ENCODE peak calls at places on chromosome 11, in seven cellular contexts. D, M, A, U, Y, L and P are unnamed samples.

GRCh38 chr11:117944554-117944953 is 15.4 kb upstream of the TMPRSS13 start:
- DNase-seq in D (peak), M (no peak), A (no peak), U (no peak), Y (no peak), L (no peak), P (no peak)

GRCh38 chr11:44306469-44307244 is 3.3 kb downstream of the ALX4 start:
- DNase-seq in D (no peak), M (no peak), A (no peak), U (no peak), Y (no peak), L (no peak), P (no peak)

GRCh38 chr11:101914349-101914736 is 467 bp upstream of the CEP126 start:
- DNase-seq in D (no peak), M (peak), A (peak), U (peak), Y (peak), L (peak), P (peak)

GRCh38 chr11:12174145-12175143 is 64.1 kb downstream of the MICAL2 start:
- DNase-seq in D (no peak), M (no peak), A (no peak), U (peak), Y (peak), L (no peak), P (peak)

GRCh38 chr11:126284829-126285228 is 1.9 kb downstream of the TIRAP start:
- DNase-seq in D (peak), M (no peak), A (peak), U (peak), Y (peak), L (peak), P (peak)

GRCh38 chr11:64206457-64207246 is at the start of gene FERMT3:
- DNase-seq in D (peak), M (no peak), A (no peak), U (no peak), Y (no peak), L (peak), P (no peak)

GRCh38 chr11:112965601-112966125 is 4.4 kb downstream of the NCAM1 start:
- DNase-seq in D (no peak), M (no peak), A (no peak), U (no peak), Y (no peak), L (no peak), P (no peak)

GRCh38 chr11:61910473-61911123 is 6.8 kb downstream of the RAB3IL1 start:
- DNase-seq in D (no peak), M (no peak), A (no peak), U (no peak), Y (peak), L (no peak), P (no peak)

GRCh38 chr11:14578551-14578956 is 58.4 kb upstream of the PSMA1 start:
- DNase-seq in D (peak), M (no peak), A (no peak), U (peak), Y (peak), L (peak), P (peak)

GRCh38 chr11:118267486-118267885 is 3.4 kb upstream of the MPZL2 start:
- DNase-seq in D (no peak), M (no peak), A (no peak), U (no peak), Y (no peak), L (no peak), P (no peak)

GRCh38 chr11:33005175-33005574 is 10.5 kb upstream of the DEPDC7 start:
- DNase-seq in D (no peak), M (no peak), A (no peak), U (no peak), Y (no peak), L (no peak), P (no peak)

GRCh38 chr11:94504689-94505293 is 7.5 kb upstream of the C11orf97 start:
- DNase-seq in D (no peak), M (peak), A (peak), U (peak), Y (peak), L (peak), P (no peak)

GRCh38 chr11:121194731-121195596 is 93.9 kb downstream of the TECTA start:
- DNase-seq in D (peak), M (peak), A (peak), U (peak), Y (peak), L (peak), P (peak)

GRCh38 chr11:46351606-46352005 is 4.3 kb downstream of the DGKZ start:
- DNase-seq in D (no peak), M (no peak), A (no peak), U (no peak), Y (no peak), L (no peak), P (no peak)

GRCh38 chr11:60158666-60159065 is 24.2 kb downstream of the MS4A6A start:
- DNase-seq in D (no peak), M (no peak), A (no peak), U (no peak), Y (no peak), L (no peak), P (no peak)

GRCh38 chr11:70928854-70929598 is 323.4 kb downstream of the SHANK2 start:
- DNase-seq in D (no peak), M (no peak), A (no peak), U (no peak), Y (no peak), L (no peak), P (no peak)

GRCh38 chr11:9205596-9205995 is 59.6 kb downstream of the DENND5A start:
- DNase-seq in D (no peak), M (no peak), A (no peak), U (no peak), Y (no peak), L (no peak), P (no peak)

GRCh38 chr11:31822604-31823371 is 11.7 kb upstream of the PAX6 start:
- DNase-seq in D (no peak), M (no peak), A (no peak), U (no peak), Y (no peak), L (no peak), P (no peak)

GRCh38 chr11:12109591-12110196 is 696 bp upstream of the MICAL2 start:
- DNase-seq in D (no peak), M (no peak), A (no peak), U (no peak), Y (no peak), L (no peak), P (no peak)

GRCh38 chr11:120215634-120216033 is 4.8 kb downstream of the OAF start:
- DNase-seq in D (peak), M (no peak), A (no peak), U (peak), Y (peak), L (peak), P (no peak)

GRCh38 chr11:45609902-45610301 is 55.5 kb downstream of the CHST1 start:
- DNase-seq in D (no peak), M (no peak), A (no peak), U (no peak), Y (no peak), L (no peak), P (no peak)

GRCh38 chr11:131808466-131808865 is 438.1 kb downstream of the NTM start:
- DNase-seq in D (no peak), M (no peak), A (no peak), U (no peak), Y (no peak), L (no peak), P (no peak)

GRCh38 chr11:134994431-134994830 is 582.4 kb upstream of the B3GAT1 start:
- DNase-seq in D (no peak), M (peak), A (no peak), U (no peak), Y (no peak), L (no peak), P (no peak)

GRCh38 chr11:134559617-134559992 is 147.6 kb upstream of the B3GAT1 start:
- DNase-seq in D (no peak), M (no peak), A (no peak), U (no peak), Y (no peak), L (no peak), P (no peak)

GRCh38 chr11:87428266-87428665 is 390.5 kb downstream of the TMEM135 start:
- DNase-seq in D (no peak), M (no peak), A (no peak), U (peak), Y (peak), L (no peak), P (no peak)

GRCh38 chr11:120529214-120529613 is 17.7 kb downstream of the GRIK4 start:
- DNase-seq in D (no peak), M (no peak), A (no peak), U (no peak), Y (no peak), L (no peak), P (no peak)

GRCh38 chr11:57370251-57370650 is 10.7 kb downstream of the PRG3 start:
- DNase-seq in D (no peak), M (no peak), A (no peak), U (peak), Y (peak), L (no peak), P (no peak)

GRCh38 chr11:120816176-120816575 is 207.7 kb upstream of the TBCEL start:
- DNase-seq in D (no peak), M (no peak), A (no peak), U (no peak), Y (no peak), L (no peak), P (no peak)

GRCh38 chr11:61699737-61700160 is 19.6 kb downstream of the DAGLA start:
- DNase-seq in D (peak), M (no peak), A (no peak), U (no peak), Y (no peak), L (no peak), P (no peak)

GRCh38 chr11:119729581-119730346 is 764 bp upstream of the NECTIN1 start:
- DNase-seq in D (peak), M (peak), A (peak), U (peak), Y (peak), L (peak), P (no peak)

GRCh38 chr11:119115484-119116234 is 5.7 kb upstream of the HINFP start:
- DNase-seq in D (no peak), M (no peak), A (no peak), U (no peak), Y (no peak), L (no peak), P (no peak)

GRCh38 chr11:36000616-36001190 is 56.8 kb downstream of the LDLRAD3 start:
- DNase-seq in D (no peak), M (no peak), A (no peak), U (no peak), Y (no peak), L (no peak), P (no peak)

GRCh38 chr11:89487016-89487415 is 4.2 kb downstream of the NOX4 start:
- DNase-seq in D (no peak), M (no peak), A (no peak), U (peak), Y (peak), L (no peak), P (no peak)

GRCh38 chr11:9717719-9718118 is 53.8 kb downstream of the SWAP70 start:
- DNase-seq in D (no peak), M (no peak), A (no peak), U (no peak), Y (no peak), L (no peak), P (no peak)

GRCh38 chr11:85682330-85683305 is 3.4 kb downstream of the CCDC89 start:
- DNase-seq in D (peak), M (no peak), A (peak), U (peak), Y (peak), L (peak), P (no peak)

GRCh38 chr11:75052457-75052856 is 44.2 kb downstream of the OR2AT4 start:
- DNase-seq in D (no peak), M (no peak), A (no peak), U (no peak), Y (no peak), L (no peak), P (no peak)

GRCh38 chr11:104134760-104135159 is 29.2 kb downstream of the PDGFD start:
- DNase-seq in D (no peak), M (no peak), A (no peak), U (peak), Y (peak), L (no peak), P (no peak)

DNA sequence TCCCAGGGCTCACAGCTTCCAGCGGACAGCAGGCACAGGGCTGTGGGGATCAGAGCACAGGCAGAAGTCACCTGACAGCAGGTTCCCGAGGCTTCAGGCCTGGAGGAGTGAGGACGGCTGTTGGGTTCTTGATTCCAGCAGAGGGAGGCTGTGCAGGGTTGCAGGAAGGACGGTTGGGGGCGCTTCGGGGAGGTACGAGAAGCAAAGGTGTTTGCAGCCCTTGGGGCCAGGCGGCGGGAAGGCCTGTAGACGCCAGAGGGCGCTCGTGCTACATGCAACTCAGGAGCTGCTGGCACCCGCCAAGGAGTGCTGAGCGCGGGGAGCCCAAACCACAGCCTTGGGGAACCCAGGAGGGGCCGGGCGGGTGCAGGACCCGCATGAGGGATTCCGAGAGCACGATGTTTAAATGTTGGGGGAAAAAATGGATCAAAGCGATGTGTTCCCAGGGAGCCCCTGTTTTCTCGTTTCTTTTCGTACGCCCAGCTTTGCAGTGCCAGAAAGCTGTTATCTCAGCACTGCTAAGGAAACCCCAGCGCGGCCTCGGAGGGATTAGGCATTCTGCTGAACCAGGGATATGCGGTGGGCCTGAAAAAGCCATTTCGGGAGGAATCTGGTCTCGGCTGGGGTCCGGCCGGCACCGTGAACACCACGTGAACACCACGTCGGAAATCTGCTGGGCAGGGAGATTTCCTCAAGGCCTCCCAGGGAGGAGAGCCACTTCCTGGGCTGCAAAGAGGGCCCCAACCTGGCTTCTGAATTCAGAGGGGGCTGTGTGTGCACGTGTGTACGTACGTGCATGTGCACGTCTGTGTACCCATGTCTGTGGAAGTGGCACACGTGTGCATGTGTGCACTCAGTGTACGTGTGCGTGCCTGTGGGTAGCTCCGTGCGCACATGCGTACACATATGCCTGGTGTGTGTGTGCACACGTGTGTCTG is 88.2 kb downstream of the KCNQ1 start:
- DNase-seq in D (peak), M (peak), A (peak), U (peak), Y (peak), L (peak), P (peak)
- H3K4me3 ChIP-seq in D (peak), M (no peak), A (peak), U (peak), Y (no peak), L (no peak), P (peak)

GRCh38 chr11:10932976-10933375 is 75.1 kb upstream of the ZBED5 start:
- DNase-seq in D (no peak), M (no peak), A (no peak), U (no peak), Y (no peak), L (no peak), P (no peak)
- H3K4me3 ChIP-seq in D (no peak), M (no peak), A (no peak), U (no peak), Y (no peak), L (no peak), P (no peak)

DNA sequence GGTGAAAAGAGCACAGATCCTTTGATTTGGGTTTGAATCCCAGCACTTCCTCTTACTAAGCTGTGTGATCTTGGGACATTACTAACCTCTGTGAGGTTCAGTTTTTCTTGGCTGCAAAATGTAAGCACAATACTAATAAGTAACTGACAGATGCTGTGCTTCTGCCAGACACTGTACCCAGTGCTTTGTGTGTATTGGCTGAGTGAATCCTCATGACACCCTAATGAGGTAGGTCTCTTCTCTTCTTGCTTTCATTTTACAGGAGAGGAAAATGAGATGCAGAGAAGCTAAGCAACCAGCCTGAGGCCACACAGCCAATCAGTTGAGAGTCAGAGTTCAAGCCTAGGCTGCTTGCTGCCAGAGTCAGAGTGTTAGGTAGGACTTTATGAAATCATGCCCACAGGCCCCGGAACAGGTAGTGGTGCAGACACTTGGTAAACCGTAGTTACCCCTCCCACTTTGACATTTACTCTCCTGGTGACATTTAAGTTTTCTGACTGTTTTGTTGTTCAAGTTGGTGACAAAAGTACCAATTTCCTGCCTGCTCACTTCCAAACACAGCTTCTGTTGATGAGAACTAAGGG is 21.2 kb downstream of the PTPRJ start:
- DNase-seq in D (peak), M (no peak), A (peak), U (peak), Y (peak), L (no peak), P (peak)
- H3K4me3 ChIP-seq in D (no peak), M (no peak), A (no peak), U (no peak), Y (no peak), L (no peak), P (no peak)

DNA sequence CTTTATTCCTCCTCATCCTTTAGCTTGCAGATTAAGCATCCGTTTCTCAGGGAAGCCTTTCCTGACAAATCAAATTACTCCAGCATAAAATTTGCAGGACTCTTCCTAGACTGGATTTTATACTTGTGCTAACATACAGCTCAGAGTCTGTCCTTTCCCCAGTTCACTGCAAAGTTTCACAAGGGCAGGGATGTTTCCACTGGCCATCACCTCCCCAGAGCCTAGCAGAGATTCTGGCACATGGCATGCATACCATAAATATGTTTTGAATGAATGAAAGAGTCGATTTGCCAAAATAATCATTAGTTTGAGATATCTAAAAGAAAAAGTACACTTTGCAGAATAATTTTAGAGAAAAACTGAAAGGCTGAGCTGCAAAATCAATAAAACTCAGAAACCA is 10.6 kb downstream of the MSANTD4 start:
- DNase-seq in D (no peak), M (no peak), A (no peak), U (no peak), Y (peak), L (no peak), P (no peak)
- H3K4me3 ChIP-seq in D (no peak), M (no peak), A (no peak), U (no peak), Y (no peak), L (no peak), P (no peak)

GRCh38 chr11:66579017-66579606 is 10.7 kb upstream of the CTSF start:
- DNase-seq in D (peak), M (peak), A (peak), U (peak), Y (peak), L (peak), P (peak)
- H3K4me3 ChIP-seq in D (no peak), M (no peak), A (no peak), U (no peak), Y (no peak), L (no peak), P (no peak)

DNA sequence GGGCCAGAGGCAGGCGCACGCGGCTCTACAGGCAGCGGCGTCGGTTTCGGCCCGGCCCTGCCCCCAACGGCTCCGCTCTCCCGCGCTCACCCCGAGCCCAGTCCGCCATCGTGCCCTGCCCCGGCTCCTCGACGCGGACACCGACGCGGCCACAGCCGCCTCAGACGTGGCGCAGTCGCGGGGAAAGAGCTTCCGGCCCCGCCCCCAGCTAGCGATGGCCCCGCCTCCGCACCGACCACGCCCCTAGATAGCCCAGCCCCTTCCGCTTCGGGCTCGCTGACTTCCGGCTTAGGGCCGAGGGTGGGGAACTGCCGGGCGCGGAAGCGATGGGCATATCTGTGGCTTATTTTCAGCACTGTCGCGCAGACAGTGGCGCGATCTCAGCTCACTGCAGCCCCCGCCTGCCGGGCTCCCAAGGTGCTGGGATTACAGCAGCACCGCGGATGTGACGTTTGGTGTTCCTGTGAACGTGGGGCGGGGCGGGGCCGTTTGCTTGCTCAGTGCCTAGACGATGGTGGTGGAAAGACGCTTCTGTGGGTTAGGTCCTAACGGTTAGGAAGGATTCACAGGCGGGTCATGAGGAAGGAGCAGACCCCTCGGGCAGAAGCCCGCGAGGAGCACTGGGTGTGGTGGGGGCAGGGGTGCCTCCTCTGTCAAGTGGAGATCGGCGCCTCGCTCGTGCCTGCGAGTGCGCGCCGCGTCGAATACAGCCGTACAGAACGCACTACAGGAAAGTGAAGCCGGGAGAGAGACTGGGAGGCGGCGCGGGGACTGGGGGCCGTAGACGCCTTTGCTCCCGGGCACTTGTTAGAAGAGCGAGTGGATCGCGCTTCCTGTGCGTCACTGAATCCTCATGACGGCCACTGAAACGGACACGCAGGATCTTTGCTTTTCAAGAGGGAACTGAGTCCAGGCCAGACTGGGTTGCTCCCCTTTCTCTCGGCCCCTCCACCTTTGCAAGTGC is at the start of the genes BET1L and RIC8A:
- DNase-seq in D (peak), M (peak), A (peak), U (peak), Y (peak), L (peak), P (peak)
- H3K4me3 ChIP-seq in D (peak), M (peak), A (peak), U (peak), Y (peak), L (peak), P (peak)